ENCODE peak calls at places on chromosomes 1 and 21, in seven cellular contexts. N is left kidney, W is GM23338, I is RPMI8226, K is HFFc6, T is hepatocyte, C is iPS DF 19.7. M is an unnamed sample.

GRCh38 chr1:50750021-50750619 is 209.9 kb downstream of the FAF1 start:
- DNase-seq in N (peak), W (peak), I (no peak), K (peak), T (peak), C (no peak), M (no peak)

GRCh38 chr1:175968486-175969182 is 225.2 kb upstream of the TNR start:
- DNase-seq in N (no peak), W (no peak), I (no peak), K (peak), T (peak), C (no peak), M (no peak)

GRCh38 chr1:117512728-117513321 is 93.0 kb upstream of the TENT5C start:
- DNase-seq in N (peak), W (peak), I (peak), K (peak), T (peak), C (no peak), M (no peak)

GRCh38 chr1:39360726-39361125 is 130.7 kb upstream of the BMP8A start:
- DNase-seq in N (no peak), W (no peak), I (no peak), K (no peak), T (no peak), C (no peak), M (no peak)

GRCh38 chr1:193626695-193627094 is 440.3 kb upstream of the B3GALT2 start:
- DNase-seq in N (no peak), W (no peak), I (no peak), K (no peak), T (no peak), C (no peak), M (no peak)

GRCh38 chr1:223332997-223333396 is 31.0 kb downstream of the SUSD4 start:
- DNase-seq in N (no peak), W (no peak), I (no peak), K (no peak), T (no peak), C (no peak), M (no peak)

GRCh38 chr1:17668638-17669175 is 86.4 kb upstream of the ACTL8 start:
- DNase-seq in N (no peak), W (no peak), I (no peak), K (no peak), T (no peak), C (no peak), M (no peak)

GRCh38 chr1:72281144-72281543 is 1.2 kb downstream of the NEGR1 start:
- DNase-seq in N (peak), W (no peak), I (no peak), K (peak), T (no peak), C (no peak), M (no peak)

GRCh38 chr1:169091480-169091941 is 15.0 kb upstream of the ATP1B1 start:
- DNase-seq in N (no peak), W (no peak), I (peak), K (peak), T (no peak), C (no peak), M (peak)

GRCh38 chr1:147504801-147505303 is 36.4 kb upstream of the BCL9 start:
- DNase-seq in N (peak), W (peak), I (no peak), K (peak), T (peak), C (peak), M (peak)

GRCh38 chr1:20735581-20736111 is 3.1 kb upstream of the SH2D5 start:
- DNase-seq in N (peak), W (no peak), I (no peak), K (no peak), T (no peak), C (no peak), M (no peak)

GRCh38 chr21:37458669-37459276 is 92.2 kb downstream of the DYRK1A start:
- DNase-seq in N (peak), W (peak), I (no peak), K (no peak), T (no peak), C (no peak), M (no peak)

GRCh38 chr1:200184196-200184595 is 156.7 kb downstream of the NR5A2 start:
- DNase-seq in N (peak), W (no peak), I (peak), K (peak), T (peak), C (no peak), M (peak)

GRCh38 chr21:38982804-38983203 is 177.1 kb downstream of the ETS2 start:
- DNase-seq in N (no peak), W (no peak), I (no peak), K (no peak), T (no peak), C (no peak), M (no peak)

GRCh38 chr1:27727126-27727525 is 1.4 kb downstream of the FAM76A start:
- DNase-seq in N (no peak), W (no peak), I (no peak), K (peak), T (no peak), C (no peak), M (no peak)

GRCh38 chr1:182707116-182707515 is 22.7 kb upstream of the RGS8 start:
- DNase-seq in N (no peak), W (no peak), I (no peak), K (no peak), T (no peak), C (no peak), M (no peak)

GRCh38 chr1:21629971-21630370 is 39.2 kb downstream of the RAP1GAP start:
- DNase-seq in N (no peak), W (no peak), I (no peak), K (no peak), T (no peak), C (no peak), M (no peak)

M was measured in gastrocnemius medialis.